ENCODE peak calls at places on chromosomes 1 and 21, in five cellular contexts. R is stimulated activated CD8-positive, alpha-beta memory T cell treated with anti-CD3 and anti-CD28 coated beads, Interleukin-4, amount 100 ng/mL, for 1 hour; P is lung; Y is naive thymus-derived CD8-positive, alpha-beta T cell; C is IMR-90. O is an unnamed sample.

GRCh38 chr1:31272369-31272768 is 24.2 kb downstream of the SNRNP40 start:
- DNase-seq in C (no peak), Y (no peak), R (no peak), P (no peak), O (no peak)

GRCh38 chr1:205444931-205445652 is 10.8 kb downstream of the BLACAT1 start:
- DNase-seq in R (no peak), Y (no peak), P (no peak), C (no peak), O (peak)

GRCh38 chr1:55067022-55067781 is 27.9 kb downstream of the PCSK9 start:
- DNase-seq in Y (no peak), C (no peak), P (no peak), R (no peak), O (no peak)

GRCh38 chr1:158028956-158029355 is 35.5 kb downstream of the KIRREL1 start:
- DNase-seq in Y (no peak), R (no peak), C (peak), P (no peak), O (peak)

GRCh38 chr1:15654091-15654690 is 29.9 kb upstream of the PLEKHM2 start:
- DNase-seq in P (no peak), Y (no peak), R (no peak), C (no peak), O (no peak)

GRCh38 chr1:161158316-161159016 is 834 bp upstream of the USP21 start:
- DNase-seq in P (no peak), Y (no peak), C (no peak), R (no peak), O (no peak)

GRCh38 chr1:205470131-205470530 is 14.3 kb upstream of the BLACAT1 start:
- DNase-seq in R (no peak), C (no peak), P (no peak), Y (no peak), O (no peak)

GRCh38 chr1:110638556-110638955 is 32.4 kb upstream of the KCNA2 start:
- DNase-seq in C (no peak), Y (no peak), P (no peak), R (no peak), O (no peak)

GRCh38 chr1:1240348-1240732 is 6.2 kb downstream of the C1QTNF12 start:
- DNase-seq in C (no peak), R (no peak), Y (no peak), P (no peak), O (no peak)

GRCh38 chr1:18155881-18156385 is 48.3 kb downstream of the IGSF21 start:
- DNase-seq in P (no peak), R (no peak), C (no peak), Y (no peak), O (no peak)

GRCh38 chr1:161722406-161722805 is 1.1 kb downstream of the FCRLB start:
- DNase-seq in R (no peak), Y (no peak), P (no peak), C (no peak), O (no peak)

GRCh38 chr1:55311057-55311631 is 96.0 kb upstream of the USP24 start:
- DNase-seq in R (no peak), P (no peak), Y (no peak), C (peak), O (no peak)

GRCh38 chr21:42236693-42237092 is 17.8 kb downstream of the ABCG1 start:
- DNase-seq in R (no peak), P (no peak), C (no peak), Y (peak), O (no peak)

GRCh38 chr1:23417570-23417969 is 7.0 kb downstream of the TCEA3 start:
- DNase-seq in P (no peak), C (no peak), Y (no peak), R (no peak), O (no peak)

GRCh38 chr1:221813887-221814286 is 72.0 kb upstream of the DUSP10 start:
- DNase-seq in R (no peak), C (no peak), Y (no peak), P (no peak), O (peak)

GRCh38 chr1:220454155-220454777 is 73.7 kb upstream of the MARK1 start:
- DNase-seq in Y (no peak), P (no peak), C (no peak), R (no peak), O (no peak)

GRCh38 chr1:25531082-25531461 is 12.3 kb upstream of the LDLRAP1 start:
- DNase-seq in Y (no peak), C (no peak), R (no peak), P (no peak), O (no peak)

GRCh38 chr1:164137273-164137947 is 421.6 kb upstream of the PBX1 start:
- DNase-seq in R (no peak), Y (no peak), P (no peak), C (no peak), O (no peak)

GRCh38 chr1:21104683-21105082 is 72.0 kb downstream of the EIF4G3 start:
- DNase-seq in P (no peak), R (no peak), C (no peak), Y (no peak), O (no peak)

GRCh38 chr1:36520771-36521420 is 38.2 kb upstream of the CSF3R start:
- DNase-seq in R (no peak), Y (no peak), C (no peak), P (no peak), O (no peak)

GRCh38 chr1:160159846-160160245 is 8.4 kb downstream of the ATP1A4 start:
- DNase-seq in C (no peak), R (no peak), P (no peak), Y (no peak), O (no peak)

GRCh38 chr1:102790997-102791396 is 317.3 kb downstream of the COL11A1 start:
- DNase-seq in P (no peak), R (no peak), Y (no peak), C (no peak), O (peak)

GRCh38 chr1:156081174-156082110 is 823 bp downstream of the MEX3A start:
- DNase-seq in R (no peak), P (no peak), Y (no peak), C (peak), O (no peak)

GRCh38 chr1:226069818-226070489 is 7.4 kb downstream of the H3-3A start:
- DNase-seq in C (no peak), P (no peak), R (no peak), Y (no peak), O (no peak)

GRCh38 chr1:240691521-240692338 is 79.8 kb upstream of the GREM2 start:
- DNase-seq in Y (no peak), R (no peak), P (no peak), C (peak), O (peak)

GRCh38 chr1:59272507-59272906 is 24.4 kb upstream of the FGGY start:
- DNase-seq in R (no peak), P (no peak), C (peak), Y (no peak), O (peak)

GRCh38 chr21:42755766-42756579 is 102.6 kb downstream of the PDE9A start:
- DNase-seq in C (no peak), Y (no peak), P (no peak), R (no peak), O (no peak)

GRCh38 chr21:42025392-42026071 is 15.4 kb upstream of the ZBTB21 start:
- DNase-seq in C (peak), R (no peak), Y (no peak), P (no peak), O (no peak)

GRCh38 chr21:44006017-44006624 is 6.0 kb upstream of the TRAPPC10 start:
- DNase-seq in Y (no peak), C (peak), R (no peak), P (no peak), O (peak)

GRCh38 chr1:92786298-92786901 is 1.5 kb upstream of the EVI5 start:
- DNase-seq in R (no peak), Y (no peak), P (no peak), C (no peak), O (no peak)

GRCh38 chr1:198498881-198499280 is 41.6 kb downstream of the ATP6V1G3 start:
- DNase-seq in C (peak), Y (no peak), R (no peak), P (no peak), O (no peak)

GRCh38 chr21:32382108-32382601 is 10.7 kb downstream of the URB1 start:
- DNase-seq in Y (no peak), R (no peak), C (peak), P (no peak), O (peak)

GRCh38 chr21:44043613-44044012 is 31.5 kb downstream of the TRAPPC10 start:
- DNase-seq in C (no peak), P (no peak), Y (no peak), R (no peak), O (no peak)

GRCh38 chr1:14149431-14149830 is 449.1 kb upstream of the KAZN start:
- DNase-seq in P (no peak), C (no peak), Y (no peak), R (no peak), O (no peak)

GRCh38 chr1:46948629-46949282 is 7.5 kb upstream of the CYP4A11 start:
- DNase-seq in P (peak), Y (no peak), C (no peak), R (no peak), O (peak)

GRCh38 chr21:41302976-41303375 is 13.6 kb upstream of the FAM3B start:
- DNase-seq in C (no peak), Y (no peak), P (no peak), R (no peak), O (no peak)

GRCh38 chr1:199297174-199297573 is 658.3 kb downstream of the PTPRC start:
- DNase-seq in Y (no peak), C (peak), P (no peak), R (no peak), O (peak)

GRCh38 chr21:17491716-17492414 is 21.0 kb upstream of the CXADR start:
- DNase-seq in P (peak), Y (no peak), R (no peak), C (peak), O (peak)